ENCODE peak calls at places on chromosome 12, in six cellular contexts. O is A549, L is IMR-90, C is HepG2, V is K562, I is GM12878. Y is an unnamed sample.

GRCh38 chr12:63916561-63917476 is 72.3 kb downstream of the SRGAP1 start:
- DNase-seq in O (no peak), L (peak), C (no peak), V (no peak), I (no peak), Y (no peak)

GRCh38 chr12:98399532-98399931 is 115.9 kb upstream of the TMPO start:
- DNase-seq in O (peak), L (peak), C (peak), V (peak), I (no peak), Y (peak)

GRCh38 chr12:30824311-30824710 is 69.6 kb upstream of the CAPRIN2 start:
- DNase-seq in O (no peak), L (no peak), C (no peak), V (no peak), I (no peak), Y (no peak)

GRCh38 chr12:56387152-56387551 is 24.5 kb upstream of the APOF start:
- DNase-seq in O (no peak), L (peak), C (no peak), V (no peak), I (no peak), Y (no peak)

GRCh38 chr12:14841761-14842160 is 1.6 kb downstream of the ART4 start:
- DNase-seq in O (peak), L (peak), C (peak), V (no peak), I (no peak), Y (no peak)

GRCh38 chr12:14216405-14217294 is 148.8 kb upstream of the ATF7IP start:
- DNase-seq in O (no peak), L (peak), C (no peak), V (no peak), I (no peak), Y (no peak)

GRCh38 chr12:116431677-116432300 is 127.4 kb upstream of the MAP1LC3B2 start:
- DNase-seq in O (no peak), L (no peak), C (no peak), V (no peak), I (no peak), Y (no peak)

GRCh38 chr12:131390408-131391100 is 320.3 kb upstream of the SFSWAP start:
- DNase-seq in O (peak), L (no peak), C (no peak), V (peak), I (no peak), Y (no peak)

GRCh38 chr12:116136340-116136739 is 141.2 kb downstream of the MED13L start:
- DNase-seq in O (no peak), L (peak), C (no peak), V (no peak), I (no peak), Y (no peak)

GRCh38 chr12:19641235-19642080 is 202.2 kb downstream of the AEBP2 start:
- DNase-seq in O (no peak), L (no peak), C (no peak), V (no peak), I (no peak), Y (no peak)

GRCh38 chr12:117234441-117234840 is 44.2 kb upstream of the FBXO21 start:
- DNase-seq in O (no peak), L (no peak), C (no peak), V (no peak), I (no peak), Y (no peak)

GRCh38 chr12:76863005-76863670 is 15.7 kb downstream of the CSRP2 start:
- DNase-seq in O (no peak), L (peak), C (no peak), V (no peak), I (no peak), Y (no peak)

GRCh38 chr12:123365141-123365917 is 682 bp upstream of the SBNO1 start:
- DNase-seq in O (peak), L (peak), C (peak), V (peak), I (peak), Y (peak)

GRCh38 chr12:101573743-101574142 is 21.0 kb upstream of the MYBPC1 start:
- DNase-seq in O (no peak), L (no peak), C (no peak), V (no peak), I (no peak), Y (no peak)

GRCh38 chr12:54001283-54002187 is 1.6 kb downstream of the HOXC9 start:
- DNase-seq in O (no peak), L (no peak), C (no peak), V (no peak), I (no peak), Y (no peak)

GRCh38 chr12:113476093-113476986 is 4.7 kb upstream of the LHX5 start:
- DNase-seq in O (no peak), L (no peak), C (no peak), V (no peak), I (no peak), Y (no peak)

GRCh38 chr12:79250186-79250585 is 385.6 kb downstream of the SYT1 start:
- DNase-seq in O (no peak), L (peak), C (no peak), V (no peak), I (no peak), Y (no peak)

GRCh38 chr12:79482323-79482722 is 208.4 kb downstream of the PAWR start:
- DNase-seq in O (no peak), L (no peak), C (no peak), V (no peak), I (no peak), Y (no peak)

GRCh38 chr12:53930591-53931255 is 7.9 kb upstream of the HOXC13 start:
- DNase-seq in O (no peak), L (no peak), C (no peak), V (no peak), I (no peak), Y (no peak)

GRCh38 chr12:68042212-68042699 is 53.0 kb downstream of the IFNG-AS1 start:
- DNase-seq in O (no peak), L (peak), C (peak), V (no peak), I (peak), Y (no peak)

GRCh38 chr12:21296751-21297406 is 37.8 kb downstream of the SLCO1A2 start:
- DNase-seq in O (peak), L (peak), C (no peak), V (peak), I (no peak), Y (peak)

GRCh38 chr12:22014041-22014782 is 31.8 kb upstream of the CMAS start:
- DNase-seq in O (no peak), L (no peak), C (no peak), V (no peak), I (no peak), Y (no peak)

GRCh38 chr12:42546709-42547108 is 42.8 kb downstream of the PRICKLE1 start:
- DNase-seq in O (no peak), L (no peak), C (no peak), V (no peak), I (no peak), Y (no peak)

GRCh38 chr12:68157295-68157871 is 2.2 kb downstream of the IFNG start:
- DNase-seq in O (no peak), L (no peak), C (no peak), V (no peak), I (no peak), Y (no peak)

GRCh38 chr12:52715416-52715815 is 12.1 kb upstream of the KRT77 start:
- DNase-seq in O (peak), L (no peak), C (peak), V (peak), I (no peak), Y (no peak)

GRCh38 chr12:85804663-85805062 is 31.5 kb downstream of the RASSF9 start:
- DNase-seq in O (no peak), L (no peak), C (no peak), V (no peak), I (no peak), Y (no peak)

GRCh38 chr12:80777587-80777986 is 60.9 kb downstream of the MYF5 start:
- DNase-seq in O (no peak), L (no peak), C (peak), V (no peak), I (no peak), Y (no peak)

GRCh38 chr12:95701275-95701674 is 89.3 kb downstream of the NTN4 start:
- DNase-seq in O (no peak), L (peak), C (no peak), V (no peak), I (no peak), Y (no peak)

GRCh38 chr12:13811061-13811460 is 170.3 kb downstream of the GRIN2B start:
- DNase-seq in O (no peak), L (no peak), C (no peak), V (no peak), I (no peak), Y (no peak)

GRCh38 chr12:46832084-46832704 is 6.4 kb upstream of the SLC38A4 start:
- DNase-seq in O (no peak), L (no peak), C (no peak), V (no peak), I (no peak), Y (no peak)

GRCh38 chr12:59780605-59781135 is 184.8 kb downstream of the SLC16A7 start:
- DNase-seq in O (no peak), L (peak), C (peak), V (no peak), I (no peak), Y (no peak)

GRCh38 chr12:116302200-116303075 is 24.9 kb upstream of the MED13L start:
- DNase-seq in O (no peak), L (no peak), C (no peak), V (no peak), I (no peak), Y (no peak)

GRCh38 chr12:100554608-100555077 is 18.8 kb upstream of the GAS2L3 start:
- DNase-seq in O (peak), L (peak), C (peak), V (peak), I (no peak), Y (peak)

GRCh38 chr12:132559652-132560420 is 50.5 kb downstream of the LRCOL1 start:
- DNase-seq in O (peak), L (peak), C (peak), V (peak), I (no peak), Y (peak)

GRCh38 chr12:20453756-20454310 is 85.5 kb downstream of the PDE3A start:
- DNase-seq in O (no peak), L (no peak), C (no peak), V (no peak), I (no peak), Y (no peak)

GRCh38 chr12:114913871-114914801 is 230.2 kb upstream of the TBX3 start:
- DNase-seq in O (peak), L (peak), C (no peak), V (no peak), I (no peak), Y (peak)

GRCh38 chr12:116366824-116367223 is 89.3 kb upstream of the MED13L start:
- DNase-seq in O (no peak), L (no peak), C (no peak), V (no peak), I (no peak), Y (no peak)

GRCh38 chr12:27340971-27341370 is 8.3 kb downstream of the BMAL2 start:
- DNase-seq in O (no peak), L (no peak), C (no peak), V (no peak), I (no peak), Y (no peak)

GRCh38 chr12:25615119-25615518 is 62.0 kb upstream of the LMNTD1 start:
- DNase-seq in O (no peak), L (peak), C (no peak), V (peak), I (no peak), Y (peak)

GRCh38 chr12:93173178-93173957 is 204.4 kb upstream of the NUDT4 start:
- DNase-seq in O (no peak), L (peak), C (no peak), V (no peak), I (no peak), Y (no peak)
- TF ChIP-seq BHLHE40 in O (no peak), L (no peak), C (no peak), V (no peak), I (no peak), Y (no peak)

GRCh38 chr12:128385736-128386135 is 118.8 kb downstream of the TMEM132C start:
- DNase-seq in O (no peak), L (no peak), C (no peak), V (no peak), I (no peak), Y (no peak)

GRCh38 chr12:128382946-128383739 is 116.2 kb downstream of the TMEM132C start:
- DNase-seq in O (no peak), L (no peak), C (no peak), V (no peak), I (no peak), Y (no peak)

GRCh38 chr12:128387811-128388422 is 120.9 kb downstream of the TMEM132C start:
- DNase-seq in O (peak), L (no peak), C (peak), V (peak), I (no peak), Y (peak)

DNA sequence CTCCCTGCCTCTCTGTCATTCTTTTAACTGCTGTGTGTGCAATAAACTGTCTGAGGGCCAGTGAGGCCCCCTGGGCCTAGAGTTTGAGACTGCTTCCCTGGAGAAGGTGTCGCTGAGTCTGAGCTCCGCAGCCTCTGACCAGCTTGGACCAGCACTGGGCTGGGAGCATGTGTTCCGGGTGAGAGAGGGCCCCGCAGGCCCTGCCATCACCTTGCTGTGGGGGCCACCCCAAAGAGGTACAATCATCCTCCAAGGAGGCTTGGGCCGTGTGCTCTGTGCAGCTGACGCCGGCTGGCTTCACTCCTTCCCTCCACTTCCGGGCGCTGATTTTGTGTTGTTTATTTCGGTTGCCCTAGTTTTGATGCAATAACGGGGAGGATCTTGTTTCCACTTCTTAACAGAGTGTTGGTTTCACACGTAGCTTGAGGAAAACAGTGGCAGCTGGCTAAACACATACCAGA is 121.5 kb downstream of the TMEM132C start:
- DNase-seq in O (no peak), L (no peak), C (no peak), V (no peak), I (no peak), Y (no peak)
- TF ChIP-seq BHLHE40 in O (no peak), L (no peak), C (no peak), V (no peak), I (no peak), Y (no peak)

DNA sequence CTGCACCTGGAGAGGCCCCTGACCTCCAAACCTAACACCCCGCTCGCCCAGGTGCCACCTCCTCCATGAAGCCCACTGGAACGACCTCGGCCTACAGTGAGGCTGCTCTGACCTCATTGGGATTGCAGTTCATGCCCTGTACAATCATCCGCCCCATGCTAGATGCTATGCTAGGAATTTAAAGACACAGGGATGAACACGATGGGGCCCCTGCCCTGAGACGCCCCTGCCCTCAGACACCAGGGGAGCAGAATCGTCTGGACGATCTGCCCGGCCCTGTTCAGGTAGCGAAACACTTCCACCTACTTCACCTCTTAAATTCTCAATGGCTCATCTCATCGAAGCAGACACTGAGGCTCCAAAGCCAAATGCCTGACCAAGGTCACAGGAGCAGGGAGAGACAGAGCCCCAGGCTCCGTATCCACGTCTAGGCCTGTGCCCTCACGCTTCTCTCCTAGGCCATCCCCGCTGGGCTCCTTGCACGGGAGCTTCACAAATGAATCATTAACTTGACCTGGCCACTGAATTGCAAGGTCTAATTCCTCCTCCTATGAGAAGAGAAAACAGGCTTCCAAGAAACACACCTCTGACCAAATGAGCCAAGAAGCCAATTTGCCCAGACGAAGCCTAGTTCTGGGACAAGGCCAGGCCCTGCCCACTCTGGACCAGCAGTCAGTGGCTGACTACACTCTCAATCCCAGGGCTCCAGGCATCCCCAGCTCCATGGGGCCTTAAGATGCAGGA is 35.2 kb downstream of the SCARB1 start:
- DNase-seq in O (peak), L (peak), C (peak), V (no peak), I (no peak), Y (no peak)
- TF ChIP-seq BHLHE40 in O (peak), L (no peak), C (peak), V (no peak), I (peak), Y (no peak)

GRCh38 chr12:48813464-48814312 is 4.6 kb upstream of the CACNB3 start:
- DNase-seq in O (no peak), L (peak), C (no peak), V (no peak), I (no peak), Y (no peak)
- TF ChIP-seq BHLHE40 in O (no peak), L (no peak), C (no peak), V (no peak), I (no peak), Y (no peak)

GRCh38 chr12:50483488-50483887 is 21.3 kb upstream of the DIP2B start:
- DNase-seq in O (no peak), L (no peak), C (no peak), V (no peak), I (no peak), Y (no peak)
- TF ChIP-seq BHLHE40 in O (no peak), L (no peak), C (no peak), V (no peak), I (no peak), Y (no peak)

GRCh38 chr12:91055976-91056375 is 1.8 kb downstream of the KERA start:
- DNase-seq in O (no peak), L (no peak), C (no peak), V (no peak), I (no peak), Y (no peak)

GRCh38 chr12:91057349-91057748 is 475 bp downstream of the KERA start:
- DNase-seq in O (no peak), L (no peak), C (no peak), V (no peak), I (no peak), Y (no peak)

GRCh38 chr12:91052021-91052420 is 5.8 kb downstream of the KERA start:
- DNase-seq in O (no peak), L (no peak), C (no peak), V (no peak), I (no peak), Y (no peak)

GRCh38 chr12:91057771-91058170 is at the start of gene KERA:
- DNase-seq in O (no peak), L (no peak), C (no peak), V (no peak), I (no peak), Y (no peak)

DNA sequence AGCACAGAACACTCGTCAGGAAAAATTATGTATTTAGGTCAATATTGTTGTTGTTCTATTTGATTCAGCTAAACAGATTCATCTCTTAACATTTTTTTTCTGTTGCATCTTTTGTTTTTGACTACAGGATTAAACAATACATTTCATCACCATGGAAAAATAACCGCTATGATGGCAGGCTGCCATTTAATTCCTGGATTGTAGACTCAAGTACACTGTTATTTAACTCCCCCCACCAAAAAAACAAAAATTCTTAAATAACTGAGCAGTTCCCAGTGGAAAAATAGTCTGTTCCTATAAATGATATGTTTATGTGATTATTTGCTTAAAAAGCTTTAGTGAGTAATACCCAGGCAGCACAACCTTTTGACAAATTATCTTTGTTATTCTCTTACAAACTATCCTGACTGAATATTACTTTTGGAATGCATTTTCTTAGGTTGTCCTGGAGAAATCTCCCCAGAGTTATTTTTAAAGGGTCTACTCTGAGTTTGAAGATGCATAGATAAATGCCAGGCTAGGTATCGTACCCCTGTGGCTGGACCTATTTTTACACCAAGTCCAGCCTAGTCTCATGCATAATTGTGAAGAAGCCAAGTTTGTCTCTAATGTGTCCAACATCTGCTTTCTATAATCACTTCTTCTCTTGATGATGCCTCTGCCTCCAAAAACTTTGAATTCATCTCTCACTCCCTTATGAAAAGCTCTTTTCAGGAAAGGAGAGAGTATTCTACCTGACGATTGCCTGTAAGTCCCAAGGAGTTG is 3.7 kb downstream of the KERA start:
- DNase-seq in O (no peak), L (peak), C (no peak), V (no peak), I (no peak), Y (no peak)
- TF ChIP-seq BHLHE40 in O (no peak), L (no peak), C (no peak), V (no peak), I (no peak), Y (no peak)

DNA sequence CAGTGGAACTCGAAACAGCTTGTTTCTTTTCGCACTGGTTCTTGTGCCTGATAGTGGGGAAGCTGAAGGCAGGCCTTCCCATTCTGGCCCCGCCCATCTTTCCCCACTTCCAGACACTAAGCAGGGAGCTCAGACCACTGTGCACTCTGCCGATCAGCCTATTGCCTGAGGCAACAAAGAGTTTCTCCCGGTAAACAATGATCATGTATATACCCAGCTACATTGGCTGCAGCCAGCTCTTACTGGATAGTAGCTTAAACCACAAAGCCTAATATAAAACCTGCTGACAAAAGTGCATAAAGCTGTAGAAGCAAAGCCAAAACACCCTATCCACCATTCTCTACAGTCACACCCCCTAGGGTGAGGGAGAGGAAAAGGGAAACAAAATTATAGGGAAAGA is 24.7 kb upstream of the GLIPR1 start:
- DNase-seq in O (no peak), L (no peak), C (no peak), V (no peak), I (no peak), Y (peak)
- TF ChIP-seq BHLHE40 in O (no peak), L (no peak), C (no peak), V (no peak), I (no peak), Y (no peak)

GRCh38 chr12:106459124-106459523 is 101.6 kb downstream of the POLR3B start:
- DNase-seq in O (no peak), L (no peak), C (no peak), V (no peak), I (no peak), Y (no peak)
- TF ChIP-seq BHLHE40 in O (no peak), L (no peak), C (no peak), V (no peak), I (no peak), Y (no peak)